ENCODE peak calls at places on chromosomes 1 and 21, in ten cellular contexts. D is fibroblast of mammary gland; F is mesendoderm; R is smooth muscle cell of the brain vasculature; O is lung; V is ovary; N is stimulated activated CD8-positive, alpha-beta memory T cell treated with anti-CD3 and anti-CD28 coated beads, Interleukin-4, amount 100 ng/mL, for 24 hours; G is activated CD8-positive, alpha-beta T cell treated with anti-CD3 and anti-CD28 coated beads, Interleukin-2, amount 10 ng/mL, durations not matched to agents 7 days and 5 days; I is iPS DF 6.9; Y is left lung. P is an unnamed sample.

GRCh38 chr1:3188150-3188971 is 119.4 kb downstream of the PRDM16 start:
- DNase-seq in D (no peak), F (no peak), R (no peak), O (peak; percentile 76), V (no peak), N (no peak), G (no peak), I (no peak), Y (peak; percentile 70), P (no peak)

GRCh38 chr1:245434285-245434684 is 279.5 kb downstream of the KIF26B start:
- DNase-seq in D (peak; percentile 4), F (peak; percentile 42), R (no peak), O (no peak), V (no peak), N (no peak), G (no peak), I (no peak), Y (no peak), P (no peak)

GRCh38 chr1:9753121-9753531 is 70.6 kb downstream of the CLSTN1 start:
- DNase-seq in D (peak; percentile 82), F (peak; percentile 31), R (peak; percentile 45), O (no peak), V (no peak), N (no peak), G (no peak), I (no peak), Y (no peak), P (peak; percentile 17)

GRCh38 chr21:38769253-38769780 is 36.4 kb upstream of the ETS2 start:
- DNase-seq in D (peak; percentile 40), F (no peak), R (no peak), O (no peak), V (no peak), N (no peak), G (no peak), I (no peak), Y (no peak), P (no peak)

GRCh38 chr1:95304803-95305202 is 70.8 kb downstream of the RWDD3 start:
- DNase-seq in D (no peak), F (no peak), R (no peak), O (no peak), V (no peak), N (no peak), G (no peak), I (no peak), Y (no peak), P (no peak)

GRCh38 chr21:45114072-45114471 is 39.7 kb downstream of the ADARB1 start:
- DNase-seq in D (no peak), F (no peak), R (no peak), O (no peak), V (no peak), N (no peak), G (no peak), I (no peak), Y (no peak), P (no peak)

GRCh38 chr1:90386899-90387334 is 330.2 kb downstream of the BARHL2 start:
- DNase-seq in D (peak; percentile 39), F (no peak), R (no peak), O (no peak), V (no peak), N (no peak), G (no peak), I (no peak), Y (no peak), P (no peak)

GRCh38 chr1:36175137-36176095 is 19.5 kb downstream of the MAP7D1 start:
- DNase-seq in D (no peak), F (peak; percentile 88), R (no peak), O (no peak), V (no peak), N (no peak), G (no peak), I (no peak), Y (no peak), P (no peak)

GRCh38 chr1:233543338-233544255 is 70.3 kb upstream of the KCNK1 start:
- DNase-seq in D (peak; percentile 98), F (peak; percentile 88), R (no peak), O (no peak), V (peak; percentile 46), N (no peak), G (no peak), I (no peak), Y (no peak), P (no peak)

GRCh38 chr1:8061210-8061609 is 35.1 kb upstream of the ERRFI1 start:
- DNase-seq in D (peak; percentile 98), F (no peak), R (peak; percentile 77), O (peak; percentile 54), V (no peak), N (no peak), G (no peak), I (no peak), Y (peak; percentile 45), P (peak; percentile 70)

GRCh38 chr21:45382698-45383000 is 22.3 kb upstream of the COL18A1 start:
- DNase-seq in D (no peak), F (no peak), R (no peak), O (no peak), V (peak; percentile 26), N (no peak), G (no peak), I (no peak), Y (peak; percentile 18), P (no peak)

GRCh38 chr1:53346007-53346813 is 18.3 kb upstream of the LRP8 start:
- DNase-seq in D (no peak), F (no peak), R (no peak), O (no peak), V (peak; percentile 2), N (no peak), G (peak; percentile 12), I (no peak), Y (peak; percentile 18), P (no peak)

GRCh38 chr1:182185822-182186756 is 124.6 kb upstream of the ZNF648 start:
- DNase-seq in D (peak; percentile 79), F (peak; percentile 47), R (no peak), O (no peak), V (no peak), N (no peak), G (no peak), I (no peak), Y (no peak), P (no peak)

GRCh38 chr1:172574080-172574479 is 41.1 kb downstream of the SUCO start:
- DNase-seq in D (no peak), F (no peak), R (no peak), O (no peak), V (no peak), N (no peak), G (no peak), I (no peak), Y (no peak), P (no peak)

GRCh38 chr1:234478152-234478480 is 863 bp downstream of the TARBP1 start:
- DNase-seq in D (peak; percentile 26), F (peak; percentile 55), R (no peak), O (peak; percentile 66), V (no peak), N (peak; percentile 54), G (peak; percentile 80), I (peak; percentile 18), Y (peak; percentile 73), P (no peak)

GRCh38 chr1:54774820-54775498 is 10.6 kb upstream of the PARS2 start:
- DNase-seq in D (peak; percentile 37), F (peak; percentile 92), R (no peak), O (no peak), V (no peak), N (no peak), G (no peak), I (no peak), Y (no peak), P (no peak)

GRCh38 chr1:78044796-78045599 is 768 bp upstream of the GIPC2 start:
- DNase-seq in D (peak; percentile 41), F (no peak), R (no peak), O (no peak), V (no peak), N (no peak), G (no peak), I (no peak), Y (no peak), P (no peak)

GRCh38 chr1:110224240-110224995 is 14.3 kb downstream of the KCNC4 start:
- DNase-seq in D (no peak), F (peak; percentile 76), R (no peak), O (no peak), V (no peak), N (no peak), G (no peak), I (no peak), Y (no peak), P (no peak)

GRCh38 chr1:53585116-53585515 is 125.9 kb downstream of the DMRTB1 start:
- DNase-seq in D (peak; percentile 17), F (no peak), R (no peak), O (no peak), V (no peak), N (peak; percentile 16), G (peak; percentile 84), I (no peak), Y (no peak), P (no peak)

GRCh38 chr1:15735304-15736034 is 589 bp upstream of the SLC25A34 start:
- DNase-seq in D (no peak), F (no peak), R (no peak), O (no peak), V (no peak), N (no peak), G (no peak), I (no peak), Y (no peak), P (no peak)

GRCh38 chr1:41385398-41386189 is 24.4 kb downstream of the FOXO6 start:
- DNase-seq in D (no peak), F (no peak), R (no peak), O (no peak), V (peak; percentile 45), N (no peak), G (no peak), I (no peak), Y (no peak), P (no peak)

GRCh38 chr1:61320575-61320974 is 238.2 kb downstream of the NFIA start:
- DNase-seq in D (no peak), F (peak; percentile 14), R (no peak), O (no peak), V (no peak), N (no peak), G (no peak), I (no peak), Y (no peak), P (no peak)

GRCh38 chr1:14613915-14614314 is 15.4 kb downstream of the KAZN start:
- DNase-seq in D (no peak), F (no peak), R (no peak), O (no peak), V (no peak), N (no peak), G (no peak), I (no peak), Y (no peak), P (no peak)

GRCh38 chr21:15592271-15592860 is 137.4 kb upstream of the USP25 start:
- DNase-seq in D (peak; percentile 64), F (peak; percentile 24), R (peak; percentile 26), O (no peak), V (no peak), N (no peak), G (peak; percentile 25), I (no peak), Y (no peak), P (peak; percentile 18)

GRCh38 chr1:40421694-40422384 is 28.4 kb upstream of the ZFP69B start:
- DNase-seq in D (peak; percentile 49), F (no peak), R (no peak), O (peak; percentile 30), V (no peak), N (no peak), G (no peak), I (no peak), Y (peak; percentile 40), P (no peak)

GRCh38 chr1:15180189-15180588 is 26.6 kb downstream of the TMEM51 start:
- DNase-seq in D (no peak), F (no peak), R (no peak), O (no peak), V (no peak), N (no peak), G (no peak), I (no peak), Y (no peak), P (no peak)

GRCh38 chr21:41647806-41648561 is 118.9 kb downstream of the RIPK4 start:
- DNase-seq in D (no peak), F (no peak), R (no peak), O (no peak), V (no peak), N (no peak), G (no peak), I (no peak), Y (no peak), P (no peak)

GRCh38 chr1:68128820-68129219 is 78.4 kb upstream of the DIRAS3 start:
- DNase-seq in D (no peak), F (peak; percentile 54), R (no peak), O (no peak), V (no peak), N (no peak), G (no peak), I (no peak), Y (no peak), P (no peak)

P was measured in brain pericyte.